ENCODE peak calls at places on chromosomes 2 and 18, in eight cellular contexts. R is hippocampal formation; I is hypothalamus; E is IMR-90; S is AG20443; Y is activated T-cell treated with anti-CD3 and anti-CD28 coated beads, Interleukin-2, amount 50 U/mL, for 72 hours; D is mucosa of descending colon; L is cardiac septum. G is an unnamed sample.

GRCh38 chr2:28251337-28251736 is 141.3 kb upstream of the FOSL2 start:
- DNase-seq in I (no peak), Y (no peak), L (no peak), S (no peak), E (no peak), D (no peak), R (no peak), G (peak; percentile 44)

GRCh38 chr2:120736955-120737801 is 1.5 kb downstream of the GLI2 start:
- DNase-seq in S (peak; percentile 79), E (peak; percentile 92), Y (no peak), R (no peak), D (peak; percentile 41), I (no peak), L (no peak), G (no peak)

GRCh38 chr2:128421861-128422311 is 103.2 kb upstream of the HS6ST1 start:
- DNase-seq in Y (no peak), R (no peak), S (no peak), E (no peak), I (no peak), D (no peak), L (peak; percentile 55), G (no peak)

GRCh38 chr2:183037660-183038340 is 457 bp downstream of the NCKAP1 start:
- DNase-seq in Y (peak; percentile 55), R (no peak), I (peak; percentile 30), E (no peak), D (peak; percentile 56), L (peak; percentile 81), S (peak; percentile 44), G (no peak)

GRCh38 chr2:46970334-46971288 is 55.0 kb upstream of the MCFD2 start:
- DNase-seq in D (peak; percentile 91), I (no peak), L (no peak), R (no peak), E (peak; percentile 53), S (peak; percentile 68), Y (no peak), G (no peak)

GRCh38 chr2:48693066-48693465 is 62.5 kb downstream of the LHCGR start:
- DNase-seq in R (no peak), I (no peak), S (no peak), E (peak; percentile 12), L (no peak), Y (no peak), D (no peak), G (no peak)

GRCh38 chr18:13222371-13223281 is 4.1 kb downstream of the LDLRAD4 start:
- DNase-seq in I (no peak), Y (no peak), S (peak; percentile 76), D (peak; percentile 88), R (no peak), L (peak; percentile 87), E (peak; percentile 37), G (no peak)

GRCh38 chr18:27860701-27861107 is 316.2 kb downstream of the CDH2 start:
- DNase-seq in S (peak; percentile 16), R (no peak), L (no peak), Y (no peak), E (peak; percentile 2), D (no peak), I (no peak), G (no peak)

GRCh38 chr18:47285456-47285855 is 34.0 kb upstream of the SKOR2 start:
- DNase-seq in R (no peak), D (no peak), E (no peak), L (no peak), S (no peak), I (no peak), Y (no peak), G (no peak)

GRCh38 chr2:215423234-215423633 is 12.6 kb downstream of the FN1 start:
- DNase-seq in R (no peak), E (no peak), Y (no peak), I (no peak), D (no peak), S (no peak), L (no peak), G (no peak)

GRCh38 chr2:68238955-68239822 is 13.1 kb downstream of the PPP3R1 start:
- DNase-seq in L (no peak), Y (no peak), E (peak; percentile 49), R (no peak), D (no peak), I (no peak), S (no peak), G (no peak)

GRCh38 chr2:45044916-45045315 is 35.7 kb upstream of the SIX2 start:
- DNase-seq in L (no peak), Y (no peak), R (no peak), I (no peak), S (no peak), D (no peak), E (no peak), G (no peak)

GRCh38 chr18:79789901-79790885 is 7.5 kb upstream of the KCNG2 start:
- DNase-seq in L (peak; percentile 72), E (no peak), I (no peak), D (no peak), S (no peak), Y (no peak), R (no peak), G (no peak)

GRCh38 chr2:96860065-96861029 is 2.5 kb upstream of the ANKRD39 start:
- DNase-seq in E (no peak), R (no peak), Y (peak; percentile 50), L (no peak), D (no peak), S (no peak), I (no peak), G (no peak)

GRCh38 chr2:8197101-8197500 is 484.8 kb upstream of the ID2 start:
- DNase-seq in I (no peak), R (no peak), D (no peak), Y (no peak), S (peak; percentile 38), E (peak; percentile 86), L (no peak), G (no peak)

GRCh38 chr2:98501896-98502295 is 57.2 kb downstream of the INPP4A start:
- DNase-seq in D (no peak), S (no peak), E (no peak), I (no peak), L (no peak), Y (no peak), R (no peak), G (no peak)

GRCh38 chr2:86352932-86353345 is 15.5 kb upstream of the REEP1 start:
- DNase-seq in I (no peak), L (no peak), Y (no peak), R (no peak), D (no peak), S (no peak), E (no peak), G (no peak)

GRCh38 chr2:171598713-171599319 is 76.5 kb downstream of the CYBRD1 start:
- DNase-seq in L (no peak), I (peak; percentile 3), R (peak; percentile 73), D (peak; percentile 49), E (peak; percentile 77), Y (peak; percentile 52), S (peak; percentile 84), G (peak; percentile 50)

GRCh38 chr2:213065583-213066444 is 85.6 kb downstream of the IKZF2 start:
- DNase-seq in E (peak; percentile 50), I (no peak), D (peak; percentile 52), R (no peak), S (peak; percentile 38), Y (no peak), L (peak; percentile 75), G (no peak)

GRCh38 chr18:61085036-61085435 is 248.2 kb upstream of the CDH20 start:
- DNase-seq in E (no peak), D (no peak), S (no peak), I (no peak), R (no peak), Y (no peak), L (no peak), G (no peak)

GRCh38 chr18:38961880-38962279 is 1396.3 kb upstream of the CELF4 start:
- DNase-seq in E (no peak), L (no peak), S (no peak), D (no peak), Y (no peak), I (no peak), R (no peak), G (no peak)

GRCh38 chr18:41324020-41324791 is 630.8 kb upstream of the PIK3C3 start:
- DNase-seq in D (no peak), Y (no peak), L (no peak), R (no peak), E (peak; percentile 17), S (no peak), I (no peak), G (no peak)

GRCh38 chr18:79877163-79878091 is 74.0 kb downstream of the SLC66A2 start:
- DNase-seq in S (peak; percentile 13), E (no peak), D (no peak), L (peak; percentile 68), R (no peak), Y (no peak), I (no peak), G (no peak)

GRCh38 chr18:79904357-79905147 is 46.9 kb downstream of the SLC66A2 start:
- DNase-seq in R (no peak), I (no peak), S (no peak), D (no peak), L (peak; percentile 72), E (no peak), Y (no peak), G (peak; percentile 8)

GRCh38 chr18:3213231-3214059 is 6.3 kb downstream of the MYOM1 start:
- DNase-seq in S (no peak), E (no peak), I (no peak), L (no peak), D (no peak), Y (no peak), R (no peak), G (no peak)

GRCh38 chr18:48875942-48876511 is 74.7 kb downstream of the SMAD7 start:
- DNase-seq in R (no peak), S (no peak), Y (no peak), E (no peak), D (no peak), I (no peak), L (no peak), G (no peak)

GRCh38 chr2:54455584-54456525 is at the start of gene SPTBN1:
- DNase-seq in S (peak; percentile 97), E (peak; percentile 90), D (peak; percentile 59), L (peak; percentile 94), I (peak; percentile 88), R (peak; percentile 92), Y (peak; percentile 13), G (peak; percentile 15)

GRCh38 chr2:201781583-201782051 is 884 bp upstream of the ALS2 start:
- DNase-seq in L (no peak), Y (no peak), D (no peak), S (peak; percentile 28), I (no peak), R (no peak), E (no peak), G (peak; percentile 6)

GRCh38 chr2:10003206-10004125 is 39.9 kb upstream of the KLF11 start:
- DNase-seq in I (no peak), E (no peak), R (no peak), L (peak; percentile 35), Y (no peak), S (no peak), D (no peak), G (no peak)

GRCh38 chr18:63025251-63025710 is 294.3 kb downstream of the BCL2 start:
- DNase-seq in Y (no peak), E (no peak), D (peak; percentile 59), L (no peak), R (no peak), I (no peak), S (no peak), G (no peak)

GRCh38 chr2:174617120-174617519 is 19.5 kb upstream of the WIPF1 start:
- DNase-seq in D (no peak), S (no peak), E (no peak), R (no peak), Y (no peak), L (no peak), I (no peak), G (no peak)

GRCh38 chr2:19762142-19762541 is 139.6 kb downstream of the TTC32 start:
- DNase-seq in Y (no peak), S (no peak), D (no peak), I (no peak), R (no peak), L (no peak), E (peak; percentile 73), G (no peak)

GRCh38 chr2:21096458-21096857 is 27.3 kb upstream of the TDRD15 start:
- DNase-seq in E (no peak), S (no peak), Y (no peak), I (no peak), D (no peak), R (no peak), L (no peak), G (no peak)

GRCh38 chr2:223057545-223057944 is 5.6 kb downstream of the KCNE4 start:
- DNase-seq in L (no peak), E (no peak), D (no peak), I (no peak), Y (no peak), S (no peak), R (no peak), G (no peak)

G was measured in stimulated activated naive CD8-positive, alpha-beta T cell treated with anti-CD3 and anti-CD28 coated beads, Interleukin-15, amount 100 ng/mL, for 72 hours.